ENCODE peak calls at places on chromosomes 13 and 19, in six cellular contexts. R is stomach; W is breast epithelium; A is CD8-positive, alpha-beta T cell; Q is spleen; H is uterus. C is an unnamed sample. For H3K36me3, the result is how much of the 10 kb centered on the place peaks cover.

GRCh38 chr13:107271226-107271625 is 703.3 kb upstream of the ARGLU1 start:
- DNase-seq in R (no peak), W (no peak), A (no peak), Q (no peak), H (no peak), C (no peak)

GRCh38 chr19:38736413-38737280 is 7.6 kb downstream of the CAPN12 start:
- DNase-seq in R (peak), W (peak), A (peak), Q (peak), H (peak), C (no peak)

GRCh38 chr19:10858204-10858828 is 10.1 kb downstream of the C19orf38 start:
- DNase-seq in R (no peak), W (no peak), A (no peak), Q (no peak), H (no peak), C (no peak)

GRCh38 chr13:113989585-113990300 is 15.9 kb upstream of the C13orf46 start:
- DNase-seq in R (no peak), W (no peak), A (no peak), Q (peak), H (no peak), C (no peak)

GRCh38 chr19:43524922-43525835 is 1.8 kb downstream of the ETHE1 start:
- DNase-seq in R (peak), W (peak), A (peak), Q (no peak), H (peak), C (peak)

GRCh38 chr13:97883356-97883755 is 70.1 kb upstream of the IPO5 start:
- DNase-seq in R (no peak), W (no peak), A (no peak), Q (no peak), H (no peak), C (no peak)

GRCh38 chr19:41527079-41527478 is 48.9 kb upstream of the CEACAM21 start:
- DNase-seq in R (no peak), W (no peak), A (no peak), Q (no peak), H (no peak), C (no peak)

GRCh38 chr13:48976677-48977625 is 1.2 kb downstream of the FNDC3A start:
- DNase-seq in R (no peak), W (no peak), A (no peak), Q (no peak), H (no peak), C (no peak)

GRCh38 chr19:42268142-42268703 is 829 bp upstream of the CIC start:
- DNase-seq in R (peak), W (peak), A (peak), Q (peak), H (peak), C (peak)

GRCh38 chr13:46010148-46010547 is 42.4 kb downstream of the ZC3H13 start:
- DNase-seq in R (no peak), W (no peak), A (no peak), Q (no peak), H (no peak), C (no peak)

GRCh38 chr13:30108913-30109237 is 198.5 kb downstream of the KATNAL1 start:
- DNase-seq in R (peak), W (peak), A (no peak), Q (no peak), H (no peak), C (no peak)

GRCh38 chr13:30340367-30341184 is 33.2 kb upstream of the KATNAL1 start:
- DNase-seq in R (no peak), W (peak), A (no peak), Q (no peak), H (peak), C (no peak)

GRCh38 chr19:7985481-7985911 is 19.9 kb downstream of the ELAVL1 start:
- DNase-seq in R (no peak), W (no peak), A (no peak), Q (no peak), H (no peak), C (no peak)

GRCh38 chr19:58529405-58529804 is 9.8 kb upstream of the ZBTB45 start:
- DNase-seq in R (no peak), W (no peak), A (no peak), Q (no peak), H (no peak), C (no peak)

GRCh38 chr13:75308222-75308621 is 173.7 kb downstream of the TBC1D4 start:
- DNase-seq in R (no peak), W (no peak), A (no peak), Q (no peak), H (no peak), C (no peak)

GRCh38 chr19:11381535-11382369 is 2.4 kb downstream of the EPOR start:
- DNase-seq in R (peak), W (no peak), A (peak), Q (peak), H (peak), C (peak)

GRCh38 chr19:58097783-58098681 is at the start of gene ZSCAN18:
- DNase-seq in R (peak), W (peak), A (peak), Q (peak), H (peak), C (peak)

GRCh38 chr13:32262619-32263018 is 52.5 kb downstream of the ZAR1L start:
- DNase-seq in R (no peak), W (no peak), A (no peak), Q (no peak), H (no peak), C (no peak)

GRCh38 chr19:3253270-3253669 is 28.8 kb downstream of the CELF5 start:
- DNase-seq in R (no peak), W (no peak), A (no peak), Q (no peak), H (no peak), C (no peak)

GRCh38 chr13:92500192-92500591 is 726.4 kb upstream of the GPC6 start:
- DNase-seq in R (no peak), W (no peak), A (no peak), Q (no peak), H (no peak), C (no peak)

GRCh38 chr13:40228486-40228885 is 438.0 kb downstream of the FOXO1 start:
- DNase-seq in R (no peak), W (no peak), A (no peak), Q (no peak), H (no peak), C (no peak)

GRCh38 chr19:12580180-12580694 is 29.0 kb upstream of the ZNF564 start:
- DNase-seq in R (no peak), W (no peak), A (no peak), Q (no peak), H (no peak), C (no peak)

GRCh38 chr13:29964181-29964845 is 113.9 kb upstream of the UBL3 start:
- DNase-seq in R (no peak), W (no peak), A (no peak), Q (no peak), H (no peak), C (no peak)

GRCh38 chr13:76667551-76667950 is 218.7 kb downstream of the KCTD12 start:
- DNase-seq in R (no peak), W (no peak), A (no peak), Q (no peak), H (no peak), C (no peak)

GRCh38 chr19:12689581-12690216 is 1.9 kb downstream of the GNG14 start:
- DNase-seq in R (no peak), W (no peak), A (no peak), Q (peak), H (no peak), C (no peak)

GRCh38 chr13:37534181-37534580 is 64.4 kb downstream of the POSTN start:
- DNase-seq in R (no peak), W (no peak), A (no peak), Q (no peak), H (no peak), C (no peak)

GRCh38 chr13:26867451-26868067 is 107.0 kb upstream of the GPR12 start:
- DNase-seq in R (no peak), W (no peak), A (no peak), Q (no peak), H (no peak), C (no peak)

GRCh38 chr19:54188224-54188871 is 1.0 kb downstream of the MBOAT7 start:
- DNase-seq in R (no peak), W (no peak), A (peak), Q (peak), H (no peak), C (no peak)

GRCh38 chr13:70171151-70171550 is 62.9 kb upstream of the KLHL1 start:
- DNase-seq in R (no peak), W (no peak), A (no peak), Q (no peak), H (no peak), C (no peak)

GRCh38 chr13:94598281-94598680 is 2.3 kb upstream of the TGDS start:
- DNase-seq in R (no peak), W (no peak), A (no peak), Q (no peak), H (no peak), C (no peak)

GRCh38 chr13:94596575-94596971 is 621 bp upstream of the TGDS start:
- DNase-seq in R (no peak), W (no peak), A (no peak), Q (peak), H (peak), C (no peak)

GRCh38 chr13:94602467-94602866 is 810 bp downstream of the GPR180 start:
- DNase-seq in R (no peak), W (no peak), A (no peak), Q (no peak), H (no peak), C (no peak)

GRCh38 chr13:94599877-94600276 is 1.8 kb upstream of the GPR180 start:
- DNase-seq in R (no peak), W (no peak), A (no peak), Q (no peak), H (no peak), C (no peak)

DNA sequence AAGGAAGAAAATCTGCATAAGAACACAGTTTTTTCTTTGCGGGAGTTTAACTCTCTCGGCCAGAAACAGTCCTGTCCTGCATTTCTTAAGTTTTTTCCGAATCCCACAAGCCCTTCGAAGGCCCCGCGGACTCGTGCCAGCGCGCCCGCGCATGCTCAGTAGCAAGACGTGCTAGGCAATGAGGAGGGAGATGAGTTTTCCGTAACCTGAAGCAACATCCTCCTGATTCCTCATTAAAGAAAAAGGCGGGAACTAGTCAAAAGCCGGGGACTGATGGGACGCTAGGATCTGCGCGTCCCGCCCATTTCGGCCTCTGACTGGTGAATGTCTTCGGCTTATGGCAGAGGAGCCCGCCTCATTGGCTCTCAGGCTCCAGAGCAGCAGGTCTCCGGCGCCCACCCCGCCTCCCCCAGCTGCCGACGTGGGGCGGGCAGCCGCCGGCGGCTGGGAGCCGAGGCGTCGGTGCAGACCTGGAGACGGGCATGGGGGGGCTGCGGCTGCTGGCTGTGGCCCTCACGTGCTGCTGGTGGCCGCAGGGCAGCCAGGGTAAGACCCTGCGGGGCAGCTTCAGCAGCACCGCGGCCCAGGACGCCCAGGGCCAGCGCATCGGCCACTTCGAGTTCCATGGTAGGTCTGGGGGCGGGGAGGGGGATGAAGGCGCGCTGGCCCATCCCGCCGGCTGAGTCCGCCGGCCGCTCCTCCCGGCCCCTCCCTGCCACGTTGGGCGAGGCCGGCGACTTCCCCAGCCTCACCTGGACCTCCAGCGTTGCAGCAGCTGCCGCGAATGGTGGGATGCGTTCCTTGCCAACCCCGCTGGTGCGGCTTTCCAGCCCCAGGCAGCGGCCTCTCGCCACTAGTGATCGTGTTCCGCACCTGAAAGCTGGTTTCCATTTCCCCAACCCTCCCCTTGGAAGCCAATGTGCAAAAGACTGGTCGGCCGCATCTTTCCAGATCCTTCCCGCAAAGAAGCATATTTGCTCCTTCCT is at the start of gene GPR180:
- DNase-seq in R (peak), W (peak), A (peak), Q (peak), H (peak), C (peak)
- H3K27ac ChIP-seq in R (peak), W (peak), A (peak), Q (peak), H (peak), C (peak)

DNA sequence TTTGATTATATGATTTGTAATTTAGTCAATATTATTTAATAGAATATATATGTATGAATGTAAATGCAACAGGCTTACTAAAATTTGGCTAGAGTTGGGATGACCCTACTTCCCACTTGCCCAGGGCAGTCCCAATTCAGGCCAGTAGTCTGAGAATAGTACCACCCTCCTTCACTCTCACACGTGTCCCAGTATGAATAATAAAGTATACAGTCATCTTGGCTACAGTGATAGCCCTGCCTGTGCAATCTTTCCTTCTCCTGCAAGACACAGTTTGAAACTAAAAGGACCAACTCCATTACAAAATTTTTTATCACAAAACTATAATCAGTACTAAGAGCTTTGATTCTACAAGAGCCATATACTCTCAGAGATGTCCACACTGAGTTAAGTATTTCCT is 76.2 kb downstream of the SACS start:
- DNase-seq in R (no peak), W (no peak), A (no peak), Q (no peak), H (no peak), C (no peak)
- H3K36me3 ChIP-seq in R (half or more), W (under half), A (under half), Q (under half), H (under half), C (half or more)

GRCh38 chr13:99196466-99197256 is 4.0 kb upstream of the UBAC2 start:
- DNase-seq in R (no peak), W (no peak), A (no peak), Q (no peak), H (no peak), C (no peak)
- TF ChIP-seq CTCF in R (no peak), W (no peak), A (peak), Q (peak), H (no peak), C (no peak)

GRCh38 chr13:50359779-50360178 is 344.5 kb downstream of the KCNRG start:
- DNase-seq in R (no peak), W (no peak), A (no peak), Q (no peak), H (no peak), C (no peak)

GRCh38 chr13:50358715-50359367 is 343.6 kb downstream of the KCNRG start:
- DNase-seq in R (no peak), W (no peak), A (no peak), Q (no peak), H (no peak), C (no peak)

GRCh38 chr13:50357136-50357535 is 341.9 kb downstream of the KCNRG start:
- DNase-seq in R (no peak), W (no peak), A (no peak), Q (no peak), H (no peak), C (no peak)

GRCh38 chr13:50357586-50358118 is 342.4 kb downstream of the KCNRG start:
- DNase-seq in R (peak), W (peak), A (no peak), Q (no peak), H (peak), C (no peak)

DNA sequence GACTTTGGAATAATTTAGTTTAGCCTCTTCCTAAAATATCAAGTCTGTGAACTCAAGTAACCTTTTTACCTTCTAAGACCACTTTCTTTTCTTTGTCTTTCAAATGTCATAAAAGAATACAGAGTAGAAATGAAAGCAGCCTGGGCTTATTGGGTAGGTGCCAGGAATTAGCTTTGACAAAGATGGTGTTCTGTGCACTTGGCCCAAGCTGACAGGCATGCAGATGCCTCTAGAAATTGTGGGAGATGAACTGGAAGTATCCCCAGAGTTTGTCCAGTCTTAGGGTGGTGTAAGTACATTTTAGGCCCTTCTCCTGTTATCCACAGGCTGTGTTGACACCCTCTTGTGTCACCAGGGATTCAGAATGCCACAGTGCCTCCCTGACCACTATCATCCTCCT is 343.0 kb downstream of the KCNRG start:
- DNase-seq in R (no peak), W (no peak), A (no peak), Q (no peak), H (peak), C (no peak)
- H3K27ac ChIP-seq in R (no peak), W (peak), A (no peak), Q (peak), H (peak), C (peak)

GRCh38 chr19:48613852-48614435 is 932 bp downstream of the FAM83E start:
- DNase-seq in R (no peak), W (no peak), A (no peak), Q (no peak), H (no peak), C (no peak)

GRCh38 chr19:48616041-48616436 is 1.2 kb upstream of the FAM83E start:
- DNase-seq in R (no peak), W (no peak), A (no peak), Q (peak), H (no peak), C (no peak)

GRCh38 chr19:48615145-48616040 is 517 bp upstream of the FAM83E start:
- DNase-seq in R (no peak), W (no peak), A (no peak), Q (peak), H (no peak), C (no peak)

GRCh38 chr19:48613024-48613851 is 1.6 kb downstream of the FAM83E start:
- DNase-seq in R (peak), W (no peak), A (no peak), Q (peak), H (no peak), C (no peak)

DNA sequence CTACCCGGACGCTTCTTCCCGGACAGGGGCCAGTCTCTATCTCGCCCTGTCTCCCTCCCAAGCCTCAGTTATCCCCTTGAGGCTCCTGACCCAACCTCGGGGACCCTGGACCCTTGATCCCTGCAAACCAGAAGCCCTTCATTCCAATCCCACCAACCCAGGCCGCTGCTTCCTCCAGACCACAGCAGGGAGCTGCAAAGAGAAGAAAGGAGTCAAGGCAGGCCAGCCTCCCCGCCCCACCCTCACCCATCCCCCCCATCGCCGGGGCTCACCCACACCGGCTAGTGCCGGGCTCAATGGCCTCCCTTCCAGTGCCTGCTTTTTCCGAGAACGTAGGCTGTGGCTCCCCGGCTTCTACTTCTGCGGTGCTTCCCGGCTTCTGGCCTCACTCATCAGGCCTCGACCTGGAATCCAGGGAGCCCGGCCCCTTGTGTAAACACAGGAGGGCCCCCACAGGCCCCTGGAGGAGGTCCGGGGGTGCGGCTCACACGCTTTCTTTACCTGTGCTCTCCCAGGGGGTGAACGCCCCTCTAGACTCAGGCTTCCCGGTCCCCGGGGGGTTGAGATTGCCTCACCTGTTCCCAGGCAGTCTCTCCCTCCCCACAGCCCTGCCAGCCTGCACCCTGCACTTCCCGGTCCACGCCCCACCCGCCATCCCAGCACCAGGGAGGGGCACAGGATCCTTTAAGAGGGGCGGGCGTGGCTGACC is at the start of gene FAM83E:
- DNase-seq in R (peak), W (no peak), A (no peak), Q (peak), H (no peak), C (no peak)
- H3K36me3 ChIP-seq in R (under half), W (under half), A (under half), Q (under half), H (under half), C (under half)

DNA sequence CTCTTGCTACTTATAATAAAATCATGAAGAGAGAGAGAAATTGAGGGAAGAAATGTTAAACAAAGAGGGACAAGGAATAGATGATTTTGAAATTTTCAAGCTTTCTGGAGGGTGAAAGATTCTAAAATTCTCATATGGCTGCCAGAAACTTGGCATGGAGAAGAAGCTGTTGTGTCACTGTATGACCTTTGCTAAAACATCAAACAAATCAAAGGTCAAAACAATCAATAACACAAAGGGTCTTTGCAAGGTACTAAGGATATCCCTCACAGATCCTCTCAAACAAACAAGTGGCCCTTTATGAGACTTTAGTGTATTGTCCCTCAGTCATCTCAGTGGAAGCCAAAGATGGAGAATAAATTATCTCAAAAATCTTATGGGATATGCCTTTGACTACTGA is 1039.2 kb upstream of the MIR17HG start:
- DNase-seq in R (no peak), W (no peak), A (no peak), Q (no peak), H (no peak), C (no peak)
- TF ChIP-seq CTCF in R (no peak), W (no peak), A (no peak), Q (no peak), H (no peak), C (no peak)

DNA sequence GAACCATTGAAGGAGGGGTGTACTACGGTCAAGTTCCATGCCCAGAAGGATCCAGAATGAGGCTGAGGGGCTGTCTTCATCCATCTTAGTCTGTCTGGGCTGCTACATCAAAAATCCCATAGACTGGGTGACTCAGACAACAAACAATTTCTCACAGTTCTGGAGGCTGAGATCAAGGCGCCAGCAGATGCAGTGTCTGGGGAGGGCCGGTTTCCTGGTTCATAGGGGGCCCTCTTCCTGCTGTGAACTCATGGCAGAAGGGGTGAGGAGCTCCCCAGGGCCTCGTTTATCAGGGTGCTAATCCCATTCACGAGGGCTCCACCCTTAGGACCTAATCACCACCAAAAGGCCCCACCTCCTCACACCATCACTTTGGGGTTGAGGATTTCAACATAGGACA is 14.7 kb upstream of the KCTD15 start:
- DNase-seq in R (no peak), W (no peak), A (no peak), Q (no peak), H (no peak), C (no peak)
- H3K27ac ChIP-seq in R (no peak), W (no peak), A (no peak), Q (no peak), H (no peak), C (no peak)